ENCODE peak calls at places on chromosomes 3 and 15, in four cellular contexts. H is mucosa of descending colon, M is adrenal gland, L is nucleus accumbens. W is an unnamed sample.

GRCh38 chr3:115272036-115272824 is 125.1 kb upstream of the ZBTB20 start:
- DNase-seq in L (peak), H (no peak), M (peak), W (peak)

GRCh38 chr15:82647045-82647834 is at the start of gene CPEB1:
- DNase-seq in H (peak), M (peak), L (no peak), W (peak)

GRCh38 chr3:177478170-177478859 is 281.0 kb upstream of the TBL1XR1 start:
- DNase-seq in L (no peak), M (no peak), H (no peak), W (peak)

GRCh38 chr3:37689645-37690356 is 171.9 kb upstream of the CTDSPL start:
- DNase-seq in L (no peak), M (no peak), H (no peak), W (no peak)

GRCh38 chr15:33392453-33392852 is 81.7 kb downstream of the RYR3 start:
- DNase-seq in H (no peak), M (no peak), L (no peak), W (no peak)

GRCh38 chr3:106534206-106534605 is 665.4 kb upstream of the CBLB start:
- DNase-seq in H (no peak), L (no peak), M (no peak), W (no peak)

GRCh38 chr15:77295446-77295845 is 124.5 kb downstream of the PEAK1 start:
- DNase-seq in H (no peak), M (no peak), L (no peak), W (no peak)

GRCh38 chr15:37094542-37095196 is 5.7 kb downstream of the MEIS2 start:
- DNase-seq in L (no peak), H (no peak), M (peak), W (no peak)

GRCh38 chr3:173473237-173473636 is 75.7 kb downstream of the NLGN1 start:
- DNase-seq in L (no peak), H (no peak), M (no peak), W (no peak)

GRCh38 chr3:42043116-42043796 is 47.9 kb upstream of the TRAK1 start:
- DNase-seq in H (no peak), L (no peak), M (peak), W (no peak)

GRCh38 chr3:140276698-140277097 is 341.7 kb downstream of the CLSTN2 start:
- DNase-seq in H (no peak), L (no peak), M (peak), W (no peak)

GRCh38 chr3:11452312-11452711 is 180.1 kb downstream of the ATG7 start:
- DNase-seq in L (no peak), H (no peak), M (no peak), W (no peak)

GRCh38 chr3:127140501-127141460 is 52.1 kb upstream of the PRR23E start:
- DNase-seq in L (no peak), H (no peak), M (no peak), W (no peak)

GRCh38 chr3:172394692-172395091 is 53.6 kb downstream of the GHSR start:
- DNase-seq in L (no peak), H (no peak), M (no peak), W (no peak)

GRCh38 chr15:42313463-42313862 is 40.2 kb upstream of the TMEM87A start:
- DNase-seq in H (no peak), L (no peak), M (no peak), W (no peak)

GRCh38 chr3:127439621-127440020 is 150.9 kb downstream of the TPRA1 start:
- DNase-seq in L (no peak), H (no peak), M (no peak), W (no peak)

GRCh38 chr3:43442872-43443395 is 156.6 kb downstream of the SNRK start:
- DNase-seq in M (no peak), H (no peak), L (no peak), W (no peak)

GRCh38 chr3:42066516-42067181 is 24.5 kb upstream of the TRAK1 start:
- DNase-seq in M (no peak), H (no peak), L (no peak), W (no peak)

GRCh38 chr3:12049675-12050074 is 45.5 kb downstream of the SYN2 start:
- DNase-seq in H (no peak), M (no peak), L (no peak), W (no peak)

GRCh38 chr3:144407290-144407689 is 435.7 kb downstream of the DIPK2A start:
- DNase-seq in L (no peak), H (no peak), M (no peak), W (no peak)

GRCh38 chr3:169668957-169669681 is 5.6 kb upstream of the MECOM start:
- DNase-seq in M (peak), H (peak), L (no peak), W (peak)

GRCh38 chr3:59654120-59654952 is 604.5 kb upstream of the CFAP20DC start:
- DNase-seq in H (no peak), M (no peak), L (no peak), W (peak)

GRCh38 chr3:173857154-173857553 is 459.6 kb downstream of the NLGN1 start:
- DNase-seq in L (no peak), H (no peak), M (no peak), W (no peak)

GRCh38 chr3:32460031-32460749 is 42.5 kb downstream of the CMTM6 start:
- DNase-seq in L (no peak), M (no peak), H (peak), W (no peak)

GRCh38 chr3:81743096-81744025 is 18.1 kb downstream of the GBE1 start:
- DNase-seq in M (peak), L (no peak), H (no peak), W (peak)

GRCh38 chr3:172365028-172365567 is 83.2 kb downstream of the GHSR start:
- DNase-seq in L (no peak), H (no peak), M (no peak), W (no peak)

GRCh38 chr3:112974894-112975293 is at the start of gene CD200R1:
- DNase-seq in M (no peak), L (no peak), H (no peak), W (no peak)

W was measured in gastrocnemius medialis.